ENCODE peak calls at places on chromosomes 7 and 10, in four cellular contexts. X, I, K and M are unnamed samples.

GRCh38 chr7:86991844-86992243 is 67.6 kb downstream of the ELAPOR2 start:
- DNase-seq in X (no peak), I (no peak), K (no peak), M (no peak)

GRCh38 chr7:157837561-157837960 is 500.8 kb downstream of the DNAJB6 start:
- DNase-seq in X (no peak), I (no peak), K (no peak), M (no peak)

GRCh38 chr7:67484244-67484751 is 487.7 kb downstream of the TYW1 start:
- DNase-seq in X (no peak), I (peak), K (peak), M (peak)

GRCh38 chr7:36987363-36987724 is 263.1 kb upstream of the AOAH start:
- DNase-seq in X (no peak), I (no peak), K (no peak), M (no peak)

GRCh38 chr10:67612156-67612555 is 83.8 kb downstream of the CTNNA3 start:
- DNase-seq in X (no peak), I (no peak), K (no peak), M (no peak)

GRCh38 chr10:59027975-59028640 is 148.3 kb upstream of the PHYHIPL start:
- DNase-seq in X (no peak), I (no peak), K (no peak), M (no peak)

GRCh38 chr7:55563596-55564325 is 8.5 kb downstream of the VOPP1 start:
- DNase-seq in X (no peak), I (no peak), K (no peak), M (no peak)

GRCh38 chr7:101605611-101606010 is 23.5 kb downstream of the MYL10 start:
- DNase-seq in X (no peak), I (no peak), K (no peak), M (no peak)

GRCh38 chr7:127644484-127644883 is 7.5 kb upstream of the SND1 start:
- DNase-seq in X (no peak), I (no peak), K (no peak), M (no peak)

GRCh38 chr7:94391716-94392390 is 2.8 kb upstream of the COL1A2 start:
- DNase-seq in X (no peak), I (no peak), K (peak), M (no peak)

GRCh38 chr7:3065724-3066143 is 22.1 kb upstream of the CARD11 start:
- DNase-seq in X (no peak), I (no peak), K (no peak), M (peak)

GRCh38 chr10:117137031-117137910 is 799 bp downstream of the VAX1 start:
- DNase-seq in X (no peak), I (no peak), K (no peak), M (no peak)

GRCh38 chr10:101690461-101690860 is 4.5 kb downstream of the FBXW4 start:
- DNase-seq in X (no peak), I (no peak), K (no peak), M (no peak)

GRCh38 chr7:8389898-8390642 is 43.3 kb upstream of the NXPH1 start:
- DNase-seq in X (no peak), I (no peak), K (no peak), M (no peak)

GRCh38 chr7:158782638-158783490 is 46.4 kb downstream of the ESYT2 start:
- DNase-seq in X (no peak), I (peak), K (peak), M (peak)

GRCh38 chr7:24701232-24701898 is 55.9 kb downstream of the GSDME start:
- DNase-seq in X (no peak), I (no peak), K (no peak), M (no peak)

GRCh38 chr10:13823046-13823711 is 236.4 kb downstream of the PRPF18 start:
- DNase-seq in X (peak), I (peak), K (no peak), M (no peak)

GRCh38 chr7:100572949-100573675 is 588 bp downstream of the SAP25 start:
- DNase-seq in X (no peak), I (no peak), K (peak), M (no peak)

GRCh38 chr7:34838329-34838728 is 180.3 kb downstream of the NPSR1 start:
- DNase-seq in X (no peak), I (no peak), K (no peak), M (no peak)

GRCh38 chr10:68171539-68172080 is 60.3 kb downstream of the ATOH7 start:
- DNase-seq in X (no peak), I (no peak), K (no peak), M (no peak)

GRCh38 chr7:11757153-11757552 is 74.8 kb downstream of the THSD7A start:
- DNase-seq in X (no peak), I (no peak), K (no peak), M (no peak)

GRCh38 chr7:11758627-11759111 is 73.3 kb downstream of the THSD7A start:
- DNase-seq in X (no peak), I (no peak), K (no peak), M (no peak)

GRCh38 chr7:11754933-11755332 is 77.1 kb downstream of the THSD7A start:
- DNase-seq in X (no peak), I (no peak), K (no peak), M (no peak)

GRCh38 chr7:11760372-11760771 is 71.6 kb downstream of the THSD7A start:
- DNase-seq in X (no peak), I (no peak), K (no peak), M (no peak)
- TF ChIP-seq EP300 in X (no peak), I (no peak), K (no peak), M (no peak)

DNA sequence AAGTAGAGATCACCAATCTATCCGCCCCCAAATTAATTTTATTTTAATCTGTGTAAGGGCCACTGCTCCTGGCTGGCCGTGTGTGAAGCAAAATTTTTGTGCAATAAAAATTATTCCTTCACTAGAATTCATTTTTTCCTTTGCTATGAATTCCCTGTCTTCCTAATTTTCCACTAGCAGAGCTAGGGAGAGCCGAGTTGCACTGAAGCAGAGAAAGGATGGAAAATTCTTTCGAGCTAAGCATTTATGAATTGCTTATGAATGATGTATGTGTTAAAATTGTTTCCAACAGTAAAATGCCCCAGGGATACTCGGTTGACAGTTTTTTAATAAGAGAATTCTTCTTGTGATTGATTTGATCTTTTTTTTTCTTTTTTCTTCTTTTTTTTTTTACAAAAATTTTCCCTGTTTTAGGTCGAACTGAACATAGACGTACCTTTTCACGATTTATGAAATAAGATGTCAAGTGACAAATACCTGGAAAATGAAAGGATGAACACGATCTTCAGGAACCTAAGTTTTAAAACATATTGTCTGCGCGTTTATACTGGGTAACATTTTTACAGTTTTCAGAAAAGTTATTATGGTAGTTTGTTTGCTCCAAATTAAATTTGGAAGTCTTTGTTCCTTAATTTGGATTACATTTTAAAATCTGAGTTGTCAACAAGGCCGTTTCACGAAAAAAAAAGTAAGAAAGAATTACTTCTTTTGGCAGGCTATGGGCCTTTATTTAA is 288.8 kb upstream of the NFE2L3 start:
- DNase-seq in X (no peak), I (no peak), K (no peak), M (no peak)
- H3K4me3 ChIP-seq in X (no peak), I (no peak), K (no peak), M (no peak)

GRCh38 chr10:124724279-124725027 is 19.7 kb downstream of the FAM53B start:
- DNase-seq in X (no peak), I (peak), K (no peak), M (peak)
- TF ChIP-seq POLR2A in X (no peak), I (no peak), K (no peak), M (no peak)

DNA sequence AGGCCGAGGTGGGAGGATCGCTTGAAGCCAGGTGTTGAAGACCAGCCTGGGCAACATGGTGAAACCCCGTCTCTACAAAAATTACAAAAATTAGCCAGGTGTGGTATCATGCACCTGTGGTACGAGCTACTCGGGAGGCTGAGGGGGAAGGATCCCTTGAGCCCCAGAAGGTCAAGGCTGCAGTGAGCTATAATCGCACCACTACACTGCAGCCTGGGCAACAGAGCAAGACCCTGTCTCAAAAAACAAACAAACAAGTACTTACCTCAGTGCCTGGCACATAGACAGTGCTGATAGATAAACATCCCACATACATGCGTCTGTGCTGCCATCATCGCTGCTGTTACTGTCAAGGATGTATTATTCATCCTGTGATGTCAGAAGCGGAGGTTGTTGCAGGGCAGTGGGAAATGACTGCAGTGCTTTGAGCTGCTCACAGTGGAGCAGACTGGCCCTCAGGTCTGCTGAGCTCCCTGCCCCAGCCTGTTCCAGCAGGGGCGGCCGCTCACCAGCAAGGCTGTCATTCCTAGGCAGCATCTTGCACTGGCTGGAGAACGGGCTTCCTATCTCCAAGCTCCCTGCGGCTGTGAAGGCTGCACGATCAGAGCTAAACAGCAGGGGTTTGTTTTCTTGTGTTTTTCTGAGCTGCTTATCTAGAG is 18.6 kb downstream of the FOXK1 start:
- DNase-seq in X (no peak), I (no peak), K (no peak), M (no peak)
- TF ChIP-seq EP300 in X (no peak), I (no peak), K (no peak), M (peak)

GRCh38 chr10:6349846-6350245 is 147.1 kb downstream of the PFKFB3 start:
- DNase-seq in X (no peak), I (no peak), K (no peak), M (no peak)

GRCh38 chr10:6345404-6345803 is 142.7 kb downstream of the PFKFB3 start:
- DNase-seq in X (no peak), I (no peak), K (no peak), M (no peak)

GRCh38 chr10:6348091-6348862 is 145.5 kb downstream of the PFKFB3 start:
- DNase-seq in X (no peak), I (no peak), K (no peak), M (peak)

GRCh38 chr10:6346621-6347020 is 143.9 kb downstream of the PFKFB3 start:
- DNase-seq in X (no peak), I (no peak), K (no peak), M (no peak)

DNA sequence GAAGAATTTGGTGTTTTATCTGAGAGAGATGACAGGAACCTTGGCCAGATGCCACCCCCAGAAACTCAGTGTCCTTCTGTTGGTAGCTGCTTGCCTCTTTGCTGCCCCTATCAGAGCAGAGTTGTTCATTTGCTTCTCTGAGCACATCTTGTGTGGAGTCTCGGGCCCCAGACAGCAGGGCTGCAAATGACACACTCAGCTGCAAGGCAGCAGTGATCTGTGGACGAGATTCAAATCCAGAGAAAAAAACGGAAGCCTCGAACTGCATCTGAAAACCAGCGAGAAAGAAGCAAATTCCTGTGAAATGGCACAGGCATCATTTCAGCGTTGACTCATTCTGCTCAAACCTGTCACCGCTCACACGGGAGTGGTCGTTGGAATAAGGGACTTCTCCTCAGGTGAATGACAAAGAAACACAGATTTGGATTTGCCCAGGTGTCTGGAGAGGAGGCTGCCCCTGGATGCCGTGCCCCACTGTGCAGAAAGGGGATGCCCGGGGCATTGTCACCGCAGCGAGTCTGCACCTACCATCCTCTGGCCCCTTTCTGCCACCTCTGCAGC is 144.7 kb downstream of the PFKFB3 start:
- DNase-seq in X (no peak), I (no peak), K (no peak), M (no peak)
- H3K4me3 ChIP-seq in X (no peak), I (no peak), K (no peak), M (no peak)

GRCh38 chr10:132833421-132834111 is 47.6 kb upstream of the NKX6-2 start:
- DNase-seq in X (no peak), I (no peak), K (no peak), M (no peak)
- TF ChIP-seq POLR2A in X (no peak), I (no peak), K (no peak), M (no peak)

GRCh38 chr7:84025332-84025927 is 169.2 kb downstream of the SEMA3A start:
- DNase-seq in X (no peak), I (peak), K (no peak), M (no peak)

GRCh38 chr7:84022686-84023308 is 171.8 kb downstream of the SEMA3A start:
- DNase-seq in X (no peak), I (no peak), K (no peak), M (peak)

GRCh38 chr7:84017653-84018052 is 176.9 kb downstream of the SEMA3A start:
- DNase-seq in X (no peak), I (no peak), K (no peak), M (no peak)

GRCh38 chr7:84022009-84022408 is 172.6 kb downstream of the SEMA3A start:
- DNase-seq in X (no peak), I (no peak), K (no peak), M (no peak)

DNA sequence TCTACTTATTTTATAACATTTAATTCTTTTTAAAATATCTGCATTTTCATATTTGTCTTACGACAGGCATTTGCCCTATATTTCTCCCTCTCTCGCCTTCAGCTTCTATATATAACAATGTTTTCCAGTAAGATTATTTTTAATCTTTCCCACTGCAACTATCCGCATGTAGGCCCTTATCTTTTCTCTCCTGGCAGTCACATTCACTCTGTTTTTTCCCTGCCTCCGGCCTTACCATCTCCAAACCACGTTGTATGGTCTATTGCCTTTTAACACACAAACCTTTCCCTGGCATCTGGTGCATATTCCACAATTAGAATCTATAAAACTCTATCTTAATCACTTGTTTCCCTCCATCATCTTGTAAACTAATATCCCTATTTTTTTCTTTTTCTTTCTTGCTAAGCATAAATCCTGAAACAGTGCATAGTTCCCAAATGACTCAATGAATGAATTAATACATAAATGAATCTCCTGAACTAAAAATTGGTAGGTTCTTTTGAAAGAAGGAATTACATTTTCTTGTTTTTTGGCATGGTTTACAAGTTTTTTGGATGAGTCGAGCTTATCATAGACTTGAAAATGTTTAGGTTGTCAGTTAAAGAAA is 173.2 kb downstream of the SEMA3A start:
- DNase-seq in X (no peak), I (no peak), K (no peak), M (no peak)
- TF ChIP-seq EP300 in X (no peak), I (no peak), K (no peak), M (no peak)